ENCODE peak calls at places on chromosomes 1 and 21, in ten cellular contexts. J, P, I, Y, Q, B, V, M, U and C are unnamed samples.

GRCh38 chr1:245201827-245202226 is 47.0 kb downstream of the KIF26B start:
- DNase-seq in V (no peak), M (no peak), J (no peak), B (no peak), Y (no peak), I (no peak), P (no peak), Q (no peak), U (no peak), C (no peak)

GRCh38 chr1:230359992-230360391 is 66.1 kb downstream of the PGBD5 start:
- DNase-seq in V (no peak), Q (no peak), I (no peak), J (no peak), Y (no peak), U (no peak), P (no peak), B (peak), M (no peak), C (peak)

GRCh38 chr1:12587981-12588620 is 29.9 kb downstream of the DHRS3 start:
- DNase-seq in I (no peak), M (peak), V (no peak), B (peak), P (no peak), Y (no peak), Q (no peak), U (peak), J (no peak), C (no peak)

GRCh38 chr1:2318294-2319278 is 72.8 kb downstream of the MORN1 start:
- DNase-seq in M (no peak), J (no peak), B (no peak), U (no peak), P (no peak), Y (no peak), V (no peak), Q (no peak), I (no peak), C (no peak)

GRCh38 chr1:23369335-23370013 is at the start of gene ZNF436:
- DNase-seq in U (peak), J (peak), P (peak), Y (peak), M (no peak), V (peak), Q (peak), I (peak), B (peak), C (no peak)

GRCh38 chr1:208243522-208243850 is 698 bp downstream of the PLXNA2 start:
- DNase-seq in P (no peak), J (no peak), I (no peak), V (no peak), M (no peak), B (no peak), U (no peak), Y (no peak), Q (no peak), C (no peak)

GRCh38 chr1:107152332-107152731 is 11.5 kb downstream of the NTNG1 start:
- DNase-seq in I (no peak), U (no peak), Y (no peak), Q (no peak), B (no peak), J (no peak), P (no peak), M (no peak), V (no peak), C (no peak)

GRCh38 chr1:19262047-19262446 is 10.4 kb downstream of the MRTO4 start:
- DNase-seq in Q (no peak), P (no peak), I (no peak), M (no peak), J (no peak), U (no peak), V (no peak), B (no peak), Y (no peak), C (no peak)

GRCh38 chr1:185317886-185318310 is 855 bp upstream of the IVNS1ABP start:
- DNase-seq in V (no peak), Q (peak), B (peak), P (no peak), M (peak), Y (no peak), J (no peak), U (no peak), I (no peak), C (no peak)

GRCh38 chr1:201717286-201717685 is 111.7 kb upstream of the IPO9 start:
- DNase-seq in M (no peak), B (no peak), U (no peak), P (no peak), Q (no peak), I (no peak), Y (no peak), V (peak), J (no peak), C (no peak)

DNA sequence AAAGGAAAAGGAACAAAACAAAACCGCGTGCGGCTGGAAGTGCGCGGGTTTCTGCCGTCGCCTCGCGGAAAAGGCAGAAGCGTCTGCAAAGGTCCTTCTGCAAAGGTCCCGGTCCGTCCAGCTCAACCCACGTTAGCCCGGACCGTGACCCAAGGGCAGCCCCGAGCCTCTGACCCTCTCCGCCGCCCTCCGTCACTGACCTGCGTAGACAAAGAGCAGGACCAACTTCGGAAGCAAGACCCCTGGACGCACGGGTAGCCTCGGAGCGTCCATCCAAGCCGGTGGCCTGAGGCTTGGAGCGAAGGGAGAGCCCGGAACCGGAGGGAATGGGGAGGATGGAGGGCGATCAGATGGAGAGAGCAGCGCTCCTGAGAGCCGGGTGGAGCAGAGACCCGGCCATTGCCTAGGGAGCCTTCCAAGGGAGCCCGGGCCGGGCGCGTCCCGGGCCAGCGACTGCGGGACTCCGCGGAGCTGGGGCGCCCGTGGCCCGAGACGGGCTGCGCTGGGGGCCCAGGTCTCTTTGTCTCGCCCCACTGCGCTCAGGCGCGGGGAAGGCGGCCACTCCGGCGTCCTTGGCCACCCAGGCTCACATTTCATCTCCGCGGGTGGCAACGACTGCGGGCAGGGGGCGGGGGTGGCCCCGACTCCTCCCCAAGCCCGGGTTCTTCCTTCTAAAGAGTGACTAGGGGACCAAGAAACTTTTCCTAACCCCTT is at the start of gene CYYR1:
- DNase-seq in J (no peak), I (no peak), B (peak), U (no peak), P (no peak), Q (peak), Y (peak), M (no peak), V (peak), C (no peak)
- H3K4me3 ChIP-seq in J (peak), I (no peak), B (peak), U (peak), P (peak), Q (peak), Y (peak), M (no peak), V (peak), C (peak)

GRCh38 chr1:29233693-29234092 is 2.6 kb upstream of the PTPRU start:
- DNase-seq in B (no peak), V (no peak), Q (no peak), I (no peak), U (no peak), M (no peak), Y (no peak), P (no peak), J (no peak), C (no peak)

GRCh38 chr1:29230204-29230552 is 556 bp downstream of the MECR start:
- DNase-seq in Y (no peak), V (no peak), M (no peak), P (no peak), U (no peak), B (no peak), J (no peak), I (no peak), Q (no peak), C (no peak)

GRCh38 chr1:29234471-29234870 is 1.9 kb upstream of the PTPRU start:
- DNase-seq in Q (no peak), I (no peak), Y (no peak), P (no peak), M (no peak), J (no peak), B (no peak), V (no peak), U (no peak), C (no peak)

GRCh38 chr1:29227511-29227910 is 3.2 kb downstream of the MECR start:
- DNase-seq in P (no peak), V (no peak), I (no peak), Y (no peak), J (no peak), B (peak), Q (no peak), U (no peak), M (no peak), C (no peak)

DNA sequence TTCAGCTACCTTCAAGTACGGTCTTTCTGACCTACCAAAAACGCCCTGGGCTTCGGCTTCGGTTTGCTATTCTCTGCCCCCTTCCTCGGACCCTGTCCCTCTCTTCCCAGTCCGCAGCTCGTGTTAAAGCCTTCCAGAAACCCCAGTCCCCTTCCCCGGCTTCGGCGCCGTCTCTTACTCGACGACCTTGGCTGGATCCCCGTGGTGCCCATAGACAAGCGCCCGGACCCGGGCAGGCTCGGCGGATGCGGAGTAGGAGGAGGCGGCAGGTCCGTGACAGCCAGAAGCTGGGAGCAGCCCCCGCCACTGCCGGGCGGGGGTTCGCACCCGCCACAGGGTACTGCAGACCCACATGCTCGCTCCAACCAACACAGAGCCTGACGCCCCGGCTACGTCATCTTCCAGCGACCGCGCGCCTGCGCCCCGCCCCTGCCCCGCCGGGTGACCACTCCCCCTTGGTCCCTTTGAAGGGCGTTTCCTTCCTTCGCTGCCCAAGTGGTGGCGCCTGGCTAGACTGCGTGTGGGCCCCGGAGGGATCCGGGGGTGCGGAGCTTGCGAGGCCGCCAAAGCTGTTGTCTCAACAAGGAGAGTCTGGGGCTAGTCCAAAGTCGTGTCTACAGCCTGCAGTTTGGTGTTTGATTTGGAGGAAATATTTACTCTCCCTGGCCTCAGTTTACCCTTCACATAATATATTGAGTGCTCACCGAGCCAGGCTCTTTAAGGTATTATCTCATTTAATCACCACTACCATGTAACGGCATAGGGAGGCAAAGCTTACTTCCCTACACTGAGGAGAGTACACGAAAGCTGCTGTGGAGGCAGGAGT is at the start of gene MECR:
- DNase-seq in I (peak), U (peak), P (peak), Y (peak), V (peak), J (peak), Q (peak), M (peak), B (peak), C (peak)
- TF ChIP-seq CTCF in I (no peak), U (peak), P (no peak), Y (peak), V (no peak), J (no peak), Q (no peak), M (peak), B (peak), C (no peak)

GRCh38 chr21:32135401-32136363 is 143.2 kb downstream of the MIS18A start:
- DNase-seq in V (no peak), Y (no peak), J (no peak), U (peak), M (no peak), Q (no peak), I (no peak), P (peak), B (peak), C (peak)
- H3K4me3 ChIP-seq in V (no peak), Y (no peak), J (peak), U (no peak), M (no peak), Q (no peak), I (no peak), P (peak), B (no peak), C (no peak)

GRCh38 chr1:117674521-117675400 is 68.9 kb downstream of the TENT5C start:
- DNase-seq in Y (no peak), I (no peak), J (no peak), B (peak), U (no peak), Q (no peak), V (no peak), P (no peak), M (peak), C (no peak)
- TF ChIP-seq CTCF in Y (no peak), I (peak), J (peak), B (peak), U (peak), Q (peak), V (peak), P (no peak), M (peak), C (peak)

DNA sequence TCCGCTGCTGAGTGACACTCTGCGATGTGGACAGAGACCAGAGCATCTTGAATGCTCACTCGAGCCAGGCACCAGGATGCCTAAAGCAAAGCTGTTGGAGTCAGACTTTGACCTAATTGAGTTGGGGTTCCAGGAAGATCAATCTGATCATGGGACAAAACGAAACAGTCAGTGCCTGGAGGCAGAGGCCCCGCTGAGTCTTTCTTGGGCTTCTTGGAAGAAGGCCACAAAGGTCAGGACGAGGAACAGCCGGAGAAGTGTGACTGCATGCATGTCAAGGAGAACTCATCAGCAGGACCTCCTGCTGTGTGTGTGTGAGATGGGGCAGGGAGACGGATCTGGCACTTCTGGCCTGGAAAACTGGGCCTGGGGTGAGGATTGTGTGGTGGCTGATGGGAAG is 190.7 kb downstream of the CAMTA1 start:
- DNase-seq in P (no peak), J (no peak), I (no peak), B (no peak), M (no peak), Q (no peak), U (no peak), V (peak), Y (no peak), C (no peak)
- H3K4me3 ChIP-seq in P (no peak), J (no peak), I (no peak), B (no peak), M (no peak), Q (no peak), U (no peak), V (no peak), Y (no peak), C (no peak)